ENCODE peak calls at places on chromosome 9, in seven cellular contexts. I, B, P, Q, U, O and L are unnamed samples.

GRCh38 chr9:13823021-13823420 is 490.9 kb downstream of the NFIB start:
- DNase-seq in I (no peak), B (no peak), P (peak; percentile 48), Q (no peak), U (no peak), O (no peak), L (no peak)

GRCh38 chr9:74721696-74722660 is 165.7 kb downstream of the TRPM6 start:
- DNase-seq in I (no peak), B (no peak), P (no peak), Q (no peak), U (no peak), O (no peak), L (no peak)

GRCh38 chr9:19493174-19493811 is 84.5 kb downstream of the ACER2 start:
- DNase-seq in I (peak; percentile 32), B (peak; percentile 53), P (peak; percentile 91), Q (peak; percentile 52), U (peak; percentile 29), O (no peak), L (peak; percentile 57)

GRCh38 chr9:107577140-107577776 is 87.7 kb upstream of the KLF4 start:
- DNase-seq in I (no peak), B (no peak), P (no peak), Q (no peak), U (no peak), O (no peak), L (no peak)

GRCh38 chr9:112112519-112112918 is 62.6 kb downstream of the SUSD1 start:
- DNase-seq in I (no peak), B (peak; percentile 93), P (peak; percentile 97), Q (no peak), U (peak; percentile 39), O (no peak), L (no peak)

GRCh38 chr9:84554069-84554659 is 115.4 kb upstream of the NTRK2 start:
- DNase-seq in I (no peak), B (no peak), P (no peak), Q (no peak), U (no peak), O (no peak), L (no peak)

GRCh38 chr9:13088734-13089427 is 190.6 kb downstream of the MPDZ start:
- DNase-seq in I (no peak), B (peak; percentile 59), P (peak; percentile 52), Q (peak; percentile 42), U (peak; percentile 13), O (no peak), L (peak; percentile 79)

GRCh38 chr9:111094433-111095421 is 56.5 kb upstream of the LPAR1 start:
- DNase-seq in I (no peak), B (peak; percentile 63), P (peak; percentile 69), Q (no peak), U (peak; percentile 44), O (no peak), L (no peak)

GRCh38 chr9:129558551-129559505 is 62.1 kb downstream of the C9orf50 start:
- DNase-seq in I (peak; percentile 74), B (peak; percentile 66), P (no peak), Q (no peak), U (no peak), O (no peak), L (no peak)

GRCh38 chr9:134220311-134220710 is 55.9 kb upstream of the RNU6ATAC start:
- DNase-seq in I (no peak), B (no peak), P (no peak), Q (no peak), U (no peak), O (no peak), L (no peak)

GRCh38 chr9:76255781-76256455 is 138.3 kb downstream of the RFK start:
- DNase-seq in I (no peak), B (no peak), P (peak; percentile 65), Q (no peak), U (peak; percentile 91), O (no peak), L (no peak)

GRCh38 chr9:4739587-4740372 is 1.2 kb downstream of the AK3 start:
- DNase-seq in I (no peak), B (no peak), P (no peak), Q (no peak), U (no peak), O (no peak), L (no peak)

GRCh38 chr9:113274474-113275146 is 762 bp downstream of the CDC26 start:
- DNase-seq in I (peak; percentile 22), B (peak; percentile 56), P (peak; percentile 58), Q (peak; percentile 72), U (no peak), O (no peak), L (peak; percentile 54)

GRCh38 chr9:127523312-127523851 is 72.1 kb downstream of the LRSAM1 start:
- DNase-seq in I (no peak), B (peak; percentile 67), P (peak; percentile 75), Q (no peak), U (no peak), O (no peak), L (no peak)

GRCh38 chr9:72361227-72361626 is 3.8 kb downstream of the ZFAND5 start:
- DNase-seq in I (no peak), B (no peak), P (no peak), Q (no peak), U (no peak), O (no peak), L (no peak)

GRCh38 chr9:107878462-107878861 is 388.9 kb upstream of the KLF4 start:
- DNase-seq in I (no peak), B (no peak), P (no peak), Q (no peak), U (no peak), O (no peak), L (no peak)

GRCh38 chr9:136968333-136969127 is 8.8 kb upstream of the PTGDS start:
- DNase-seq in I (no peak), B (no peak), P (no peak), Q (no peak), U (no peak), O (no peak), L (no peak)

GRCh38 chr9:136059851-136060670 is 35.0 kb downstream of the NACC2 start:
- DNase-seq in I (no peak), B (no peak), P (peak; percentile 69), Q (no peak), U (peak; percentile 23), O (no peak), L (peak; percentile 2)

GRCh38 chr9:76818271-76818670 is 54.0 kb downstream of the PCA3 start:
- DNase-seq in I (no peak), B (peak; percentile 96), P (peak; percentile 97), Q (no peak), U (peak; percentile 92), O (no peak), L (no peak)

GRCh38 chr9:97382099-97382718 is 29.7 kb upstream of the TDRD7 start:
- DNase-seq in I (no peak), B (peak; percentile 66), P (no peak), Q (no peak), U (no peak), O (no peak), L (no peak)

GRCh38 chr9:117796681-117797080 is 92.5 kb downstream of the TLR4 start:
- DNase-seq in I (no peak), B (no peak), P (no peak), Q (no peak), U (no peak), O (no peak), L (no peak)

GRCh38 chr9:135253305-135254004 is 166.0 kb downstream of the OLFM1 start:
- DNase-seq in I (no peak), B (no peak), P (no peak), Q (no peak), U (no peak), O (no peak), L (no peak)

GRCh38 chr9:130358928-130359327 is 85.8 kb upstream of the ASS1 start:
- DNase-seq in I (no peak), B (no peak), P (no peak), Q (no peak), U (no peak), O (no peak), L (no peak)

GRCh38 chr9:81074261-81074660 is 615.1 kb downstream of the TLE1 start:
- DNase-seq in I (no peak), B (peak; percentile 65), P (no peak), Q (no peak), U (no peak), O (no peak), L (no peak)

GRCh38 chr9:105299190-105299854 is 54.9 kb downstream of the SLC44A1 start:
- DNase-seq in I (no peak), B (peak; percentile 93), P (peak; percentile 98), Q (no peak), U (peak; percentile 70), O (peak; percentile 2), L (no peak)

GRCh38 chr9:97859346-97859745 is 6.3 kb downstream of the FOXE1 start:
- DNase-seq in I (no peak), B (no peak), P (no peak), Q (no peak), U (no peak), O (no peak), L (no peak)

GRCh38 chr9:71990466-71990865 is 69.9 kb downstream of the C9orf57 start:
- DNase-seq in I (no peak), B (peak; percentile 35), P (peak; percentile 4), Q (no peak), U (no peak), O (no peak), L (no peak)

GRCh38 chr9:107638922-107639321 is 149.4 kb upstream of the KLF4 start:
- DNase-seq in I (no peak), B (peak; percentile 31), P (peak; percentile 89), Q (peak; percentile 32), U (no peak), O (no peak), L (no peak)

GRCh38 chr9:112541690-112542089 is 55.1 kb downstream of the KIAA1958 start:
- DNase-seq in I (no peak), B (no peak), P (no peak), Q (no peak), U (no peak), O (no peak), L (no peak)

GRCh38 chr9:36745977-36746376 is 173.3 kb downstream of the MELK start:
- DNase-seq in I (no peak), B (no peak), P (no peak), Q (no peak), U (no peak), O (no peak), L (no peak)

GRCh38 chr9:135158572-135158937 is 71.1 kb downstream of the OLFM1 start:
- DNase-seq in I (no peak), B (no peak), P (no peak), Q (no peak), U (no peak), O (no peak), L (no peak)

GRCh38 chr9:125484632-125485282 is 222.3 kb downstream of the MAPKAP1 start:
- DNase-seq in I (no peak), B (peak; percentile 86), P (peak; percentile 66), Q (no peak), U (peak; percentile 74), O (no peak), L (no peak)

GRCh38 chr9:36665921-36666429 is 93.3 kb downstream of the MELK start:
- DNase-seq in I (no peak), B (peak; percentile 6), P (peak; percentile 6), Q (no peak), U (no peak), O (no peak), L (no peak)